ENCODE peak calls at places on chromosomes 12 and 14, in four cellular contexts. K, M, O and Q are unnamed samples.

GRCh38 chr12:46959484-46959883 is 119.9 kb upstream of the PCED1B start:
- DNase-seq in M (no peak), O (no peak), K (no peak), Q (peak)

GRCh38 chr14:106879241-106879640 is 1352.9 kb downstream of the TMEM121 start:
- DNase-seq in K (no peak), M (no peak), O (peak), Q (no peak)

GRCh38 chr14:22900088-22900799 is 17.2 kb downstream of the REM2 start:
- DNase-seq in O (peak), M (no peak), K (no peak), Q (peak)

GRCh38 chr12:15679146-15679545 is 110.0 kb downstream of the EPS8 start:
- DNase-seq in K (no peak), M (no peak), O (no peak), Q (no peak)

GRCh38 chr12:57085999-57086950 is 2.6 kb upstream of the NAB2 start:
- DNase-seq in K (peak), M (no peak), O (peak), Q (peak)

GRCh38 chr14:104687601-104688504 is 1.6 kb upstream of the INF2 start:
- DNase-seq in K (no peak), M (no peak), O (no peak), Q (peak)

GRCh38 chr12:57156701-57157403 is 9.4 kb upstream of the LRP1-AS start:
- DNase-seq in O (no peak), M (no peak), K (no peak), Q (no peak)

GRCh38 chr12:63915105-63915830 is 70.8 kb downstream of the SRGAP1 start:
- DNase-seq in O (no peak), K (no peak), M (no peak), Q (no peak)

GRCh38 chr14:70808402-70809237 is 693 bp downstream of the MAP3K9 start:
- DNase-seq in M (no peak), O (peak), K (no peak), Q (no peak)

GRCh38 chr12:28795306-28795705 is 353.8 kb upstream of the FAR2 start:
- DNase-seq in M (no peak), O (no peak), K (no peak), Q (no peak)